ENCODE peak calls at places on chromosome 10, in ten cellular contexts. One of them, this sample, is unnamed.

GRCh38 chr10:70937661-70938060 is 49.3 kb upstream of the PCBD1 start:
- DNase-seq in heart right ventricle: no peak
- DNase-seq in ovary: no peak
- DNase-seq in prostate gland: no peak
- DNase-seq in spleen: no peak
- DNase-seq in H9: no peak
- DNase-seq in cardiac muscle cell: no peak
- DNase-seq in A549: no peak
- DNase-seq in Panc1: no peak
- DNase-seq in gastrocnemius medialis: no peak
- DNase-seq in this sample: no peak

GRCh38 chr10:58384095-58384494 is 1.1 kb upstream of the TFAM start:
- DNase-seq in heart right ventricle: no peak
- DNase-seq in ovary: no peak
- DNase-seq in prostate gland: no peak
- DNase-seq in spleen: no peak
- DNase-seq in H9: no peak
- DNase-seq in cardiac muscle cell: no peak
- DNase-seq in A549: no peak
- DNase-seq in Panc1: no peak
- DNase-seq in gastrocnemius medialis: no peak
- DNase-seq in this sample: no peak

GRCh38 chr10:102540023-102540422 is 36.3 kb downstream of the SUFU start:
- DNase-seq in heart right ventricle: no peak
- DNase-seq in ovary: no peak
- DNase-seq in prostate gland: no peak
- DNase-seq in spleen: no peak
- DNase-seq in H9: no peak
- DNase-seq in cardiac muscle cell: no peak
- DNase-seq in A549: peak; percentile 27
- DNase-seq in Panc1: no peak
- DNase-seq in gastrocnemius medialis: no peak
- DNase-seq in this sample: no peak

GRCh38 chr10:116715839-116716377 is 26.5 kb downstream of the HSPA12A start:
- DNase-seq in heart right ventricle: no peak
- DNase-seq in ovary: no peak
- DNase-seq in prostate gland: no peak
- DNase-seq in spleen: no peak
- DNase-seq in H9: no peak
- DNase-seq in cardiac muscle cell: no peak
- DNase-seq in A549: no peak
- DNase-seq in Panc1: no peak
- DNase-seq in gastrocnemius medialis: no peak
- DNase-seq in this sample: peak; percentile 24

GRCh38 chr10:69849790-69850189 is 48.1 kb downstream of the COL13A1 start:
- DNase-seq in heart right ventricle: no peak
- DNase-seq in ovary: no peak
- DNase-seq in prostate gland: no peak
- DNase-seq in spleen: no peak
- DNase-seq in H9: no peak
- DNase-seq in cardiac muscle cell: no peak
- DNase-seq in A549: no peak
- DNase-seq in Panc1: no peak
- DNase-seq in gastrocnemius medialis: no peak
- DNase-seq in this sample: no peak

GRCh38 chr10:122264931-122265330 is 6.2 kb upstream of the BTBD16 start:
- DNase-seq in heart right ventricle: no peak
- DNase-seq in ovary: no peak
- DNase-seq in prostate gland: no peak
- DNase-seq in spleen: peak; percentile 32
- DNase-seq in H9: no peak
- DNase-seq in cardiac muscle cell: no peak
- DNase-seq in A549: no peak
- DNase-seq in Panc1: no peak
- DNase-seq in gastrocnemius medialis: peak; percentile 1
- DNase-seq in this sample: peak; percentile 28

GRCh38 chr10:29874604-29875269 is 184.6 kb downstream of the JCAD start:
- DNase-seq in heart right ventricle: no peak
- DNase-seq in ovary: no peak
- DNase-seq in prostate gland: no peak
- DNase-seq in spleen: no peak
- DNase-seq in H9: no peak
- DNase-seq in cardiac muscle cell: no peak
- DNase-seq in A549: no peak
- DNase-seq in Panc1: no peak
- DNase-seq in gastrocnemius medialis: no peak
- DNase-seq in this sample: no peak

GRCh38 chr10:27433976-27434375 is 70.1 kb upstream of the RAB18 start:
- DNase-seq in heart right ventricle: no peak
- DNase-seq in ovary: no peak
- DNase-seq in prostate gland: no peak
- DNase-seq in spleen: no peak
- DNase-seq in H9: no peak
- DNase-seq in cardiac muscle cell: no peak
- DNase-seq in A549: no peak
- DNase-seq in Panc1: no peak
- DNase-seq in gastrocnemius medialis: no peak
- DNase-seq in this sample: no peak

GRCh38 chr10:123573236-123574147 is 92.7 kb upstream of the GPR26 start:
- DNase-seq in heart right ventricle: peak; percentile 28
- DNase-seq in ovary: no peak
- DNase-seq in prostate gland: peak; percentile 40
- DNase-seq in spleen: no peak
- DNase-seq in H9: peak; percentile 92
- DNase-seq in cardiac muscle cell: peak; percentile 63
- DNase-seq in A549: peak; percentile 70
- DNase-seq in Panc1: peak; percentile 42
- DNase-seq in gastrocnemius medialis: no peak
- DNase-seq in this sample: peak; percentile 96

GRCh38 chr10:98414578-98414931 is 427 bp downstream of the PYROXD2 start:
- DNase-seq in heart right ventricle: no peak
- DNase-seq in ovary: no peak
- DNase-seq in prostate gland: no peak
- DNase-seq in spleen: no peak
- DNase-seq in H9: no peak
- DNase-seq in cardiac muscle cell: no peak
- DNase-seq in A549: no peak
- DNase-seq in Panc1: no peak
- DNase-seq in gastrocnemius medialis: no peak
- DNase-seq in this sample: no peak

GRCh38 chr10:123800299-123800698 is 91.3 kb downstream of the CPXM2 start:
- DNase-seq in heart right ventricle: no peak
- DNase-seq in ovary: no peak
- DNase-seq in prostate gland: no peak
- DNase-seq in spleen: no peak
- DNase-seq in H9: no peak
- DNase-seq in cardiac muscle cell: peak; percentile 28
- DNase-seq in A549: no peak
- DNase-seq in Panc1: no peak
- DNase-seq in gastrocnemius medialis: no peak
- DNase-seq in this sample: no peak

GRCh38 chr10:86715156-86715795 is 41.1 kb upstream of the BMPR1A start:
- DNase-seq in heart right ventricle: no peak
- DNase-seq in ovary: no peak
- DNase-seq in prostate gland: no peak
- DNase-seq in spleen: no peak
- DNase-seq in H9: no peak
- DNase-seq in cardiac muscle cell: no peak
- DNase-seq in A549: no peak
- DNase-seq in Panc1: no peak
- DNase-seq in gastrocnemius medialis: no peak
- DNase-seq in this sample: peak; percentile 53
- H3K4me1 ChIP-seq in heart right ventricle: peaks cover 15% of the 10 kb centered on the region
- H3K4me1 ChIP-seq in ovary: peaks cover 5% of the 10 kb centered on the region
- H3K4me1 ChIP-seq in prostate gland: no peaks in the 10 kb centered on the region
- H3K4me1 ChIP-seq in spleen: peaks cover 23% of the 10 kb centered on the region
- H3K4me1 ChIP-seq in H9: peaks cover 2% of the 10 kb centered on the region
- H3K4me1 ChIP-seq in cardiac muscle cell: peaks cover 16% of the 10 kb centered on the region
- H3K4me1 ChIP-seq in A549: peaks cover 11% of the 10 kb centered on the region
- H3K4me1 ChIP-seq in Panc1: peaks cover 9% of the 10 kb centered on the region
- H3K4me1 ChIP-seq in gastrocnemius medialis: peaks cover 30% of the 10 kb centered on the region
- H3K4me1 ChIP-seq in this sample: no peaks in the 10 kb centered on the region

DNA sequence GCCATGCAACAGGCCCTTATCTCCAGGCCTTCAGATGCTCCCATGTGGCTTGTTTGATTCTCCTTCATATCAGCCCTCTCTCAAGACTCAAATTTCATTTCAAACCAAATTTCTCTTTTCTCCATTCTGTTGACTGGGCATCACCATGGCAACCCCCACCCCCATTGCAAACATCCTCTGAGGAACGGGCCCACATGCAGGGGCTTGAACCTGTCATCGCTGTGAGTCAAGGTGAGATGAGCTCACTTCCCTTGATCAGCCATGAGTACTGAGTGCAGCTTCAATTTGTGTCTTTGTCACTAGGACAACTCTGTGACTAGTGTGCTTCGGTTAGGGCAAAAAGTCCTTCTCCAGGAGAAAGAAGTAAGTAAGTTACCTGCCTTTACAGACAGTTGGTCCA is 41.8 kb downstream of the CALML3 start:
- DNase-seq in heart right ventricle: no peak
- DNase-seq in ovary: no peak
- DNase-seq in prostate gland: no peak
- DNase-seq in spleen: no peak
- DNase-seq in H9: no peak
- DNase-seq in cardiac muscle cell: no peak
- DNase-seq in A549: no peak
- DNase-seq in Panc1: no peak
- DNase-seq in gastrocnemius medialis: no peak
- DNase-seq in this sample: no peak
- H3K27ac ChIP-seq in heart right ventricle: no peak overlapping the region
- H3K27ac ChIP-seq in ovary: no peak overlapping the region
- H3K27ac ChIP-seq in prostate gland: no peak overlapping the region
- H3K27ac ChIP-seq in spleen: no peak overlapping the region
- H3K27ac ChIP-seq in H9: no peak overlapping the region
- H3K27ac ChIP-seq in cardiac muscle cell: no peak overlapping the region
- H3K27ac ChIP-seq in A549: no peak overlapping the region
- H3K27ac ChIP-seq in Panc1: no peak overlapping the region
- H3K27ac ChIP-seq in gastrocnemius medialis: no peak overlapping the region
- H3K27ac ChIP-seq in this sample: no peak overlapping the region

DNA sequence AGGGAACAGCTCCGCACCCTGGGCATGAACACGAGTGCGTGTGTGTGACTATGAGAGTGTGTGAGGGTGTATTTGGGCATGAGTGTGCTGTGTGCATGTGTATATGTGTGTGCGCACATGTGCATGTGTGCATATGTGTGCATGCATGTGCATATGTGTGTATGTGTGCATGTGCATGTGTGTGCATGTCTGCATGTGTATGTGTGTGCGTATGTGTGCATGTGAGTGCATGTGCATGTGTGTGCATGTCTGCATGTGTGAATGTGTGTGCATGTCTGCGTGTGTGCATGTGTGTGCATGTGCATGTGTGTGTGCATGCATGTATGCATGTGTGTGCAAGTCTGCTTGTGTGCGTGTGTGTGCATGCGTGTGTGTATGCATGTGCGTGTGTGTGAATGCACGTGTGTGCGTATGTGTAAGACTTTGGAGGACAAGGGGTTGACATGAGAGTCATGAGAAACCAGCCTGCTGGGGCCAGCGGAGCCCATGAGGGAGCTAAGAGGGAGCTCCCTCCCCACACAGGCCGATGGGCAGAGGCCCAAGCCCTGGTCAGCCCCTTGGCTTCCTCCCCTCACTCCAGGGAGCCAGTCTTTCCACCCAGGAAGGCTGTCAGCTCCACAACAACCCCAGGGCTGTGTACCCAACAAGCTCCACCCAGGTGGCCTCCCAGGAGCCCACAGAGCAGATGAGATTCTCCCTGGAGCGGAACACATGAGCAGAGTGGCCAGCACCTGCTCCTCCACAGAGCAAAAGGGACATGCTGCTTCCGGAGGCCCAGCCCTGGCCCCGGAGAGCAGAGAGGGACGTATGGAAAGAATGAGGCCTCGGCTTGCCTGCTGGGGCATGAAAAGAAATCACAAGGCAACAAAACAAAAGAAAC is 142.5 kb upstream of the PPP2R2D start:
- DNase-seq in heart right ventricle: no peak
- DNase-seq in ovary: no peak
- DNase-seq in prostate gland: no peak
- DNase-seq in spleen: no peak
- DNase-seq in H9: no peak
- DNase-seq in cardiac muscle cell: no peak
- DNase-seq in A549: no peak
- DNase-seq in Panc1: no peak
- DNase-seq in gastrocnemius medialis: no peak
- DNase-seq in this sample: no peak
- H3K4me1 ChIP-seq in heart right ventricle: no peaks in the 10 kb centered on the region
- H3K4me1 ChIP-seq in ovary: no peaks in the 10 kb centered on the region
- H3K4me1 ChIP-seq in prostate gland: no peaks in the 10 kb centered on the region
- H3K4me1 ChIP-seq in spleen: no peaks in the 10 kb centered on the region
- H3K4me1 ChIP-seq in H9: peaks cover 6% of the 10 kb centered on the region
- H3K4me1 ChIP-seq in cardiac muscle cell: no peaks in the 10 kb centered on the region
- H3K4me1 ChIP-seq in A549: peaks cover 26% of the 10 kb centered on the region
- H3K4me1 ChIP-seq in Panc1: no peaks in the 10 kb centered on the region
- H3K4me1 ChIP-seq in gastrocnemius medialis: no peaks in the 10 kb centered on the region
- H3K4me1 ChIP-seq in this sample: peaks cover 10% of the 10 kb centered on the region

GRCh38 chr10:11270135-11270857 is 252.6 kb downstream of the CELF2 start:
- DNase-seq in heart right ventricle: peak; percentile 83
- DNase-seq in ovary: peak; percentile 86
- DNase-seq in prostate gland: peak; percentile 70
- DNase-seq in spleen: peak; percentile 90
- DNase-seq in H9: peak; percentile 93
- DNase-seq in cardiac muscle cell: peak; percentile 95
- DNase-seq in A549: peak; percentile 65
- DNase-seq in Panc1: peak; percentile 42
- DNase-seq in gastrocnemius medialis: peak; percentile 55
- DNase-seq in this sample: peak; percentile 97

GRCh38 chr10:11276475-11276990 is 258.9 kb downstream of the CELF2 start:
- DNase-seq in heart right ventricle: no peak
- DNase-seq in ovary: no peak
- DNase-seq in prostate gland: no peak
- DNase-seq in spleen: no peak
- DNase-seq in H9: no peak
- DNase-seq in cardiac muscle cell: no peak
- DNase-seq in A549: no peak
- DNase-seq in Panc1: no peak
- DNase-seq in gastrocnemius medialis: no peak
- DNase-seq in this sample: no peak

GRCh38 chr10:11272915-11273389 is 255.3 kb downstream of the CELF2 start:
- DNase-seq in heart right ventricle: no peak
- DNase-seq in ovary: no peak
- DNase-seq in prostate gland: no peak
- DNase-seq in spleen: no peak
- DNase-seq in H9: no peak
- DNase-seq in cardiac muscle cell: no peak
- DNase-seq in A549: no peak
- DNase-seq in Panc1: no peak
- DNase-seq in gastrocnemius medialis: no peak
- DNase-seq in this sample: no peak

GRCh38 chr10:11265486-11265885 is 247.8 kb downstream of the CELF2 start:
- DNase-seq in heart right ventricle: no peak
- DNase-seq in ovary: no peak
- DNase-seq in prostate gland: no peak
- DNase-seq in spleen: no peak
- DNase-seq in H9: no peak
- DNase-seq in cardiac muscle cell: no peak
- DNase-seq in A549: no peak
- DNase-seq in Panc1: no peak
- DNase-seq in gastrocnemius medialis: no peak
- DNase-seq in this sample: no peak

GRCh38 chr10:11270858-11271179 is 253.1 kb downstream of the CELF2 start:
- DNase-seq in heart right ventricle: no peak
- DNase-seq in ovary: no peak
- DNase-seq in prostate gland: no peak
- DNase-seq in spleen: no peak
- DNase-seq in H9: no peak
- DNase-seq in cardiac muscle cell: no peak
- DNase-seq in A549: no peak
- DNase-seq in Panc1: no peak
- DNase-seq in gastrocnemius medialis: no peak
- DNase-seq in this sample: no peak
- H3K27ac ChIP-seq in heart right ventricle: no peak overlapping the region
- H3K27ac ChIP-seq in ovary: no peak overlapping the region
- H3K27ac ChIP-seq in prostate gland: no peak overlapping the region
- H3K27ac ChIP-seq in spleen: no peak overlapping the region
- H3K27ac ChIP-seq in H9: no peak overlapping the region
- H3K27ac ChIP-seq in cardiac muscle cell: no peak overlapping the region
- H3K27ac ChIP-seq in A549: no peak overlapping the region
- H3K27ac ChIP-seq in Panc1: no peak overlapping the region
- H3K27ac ChIP-seq in gastrocnemius medialis: no peak overlapping the region
- H3K27ac ChIP-seq in this sample: no peak overlapping the region